ENCODE peak calls at places on chromosomes 2 and 18, in eight cellular contexts. T, M, Z, L, B, A, E and G are unnamed samples.

GRCh38 chr2:205800804-205801203 is 118.5 kb downstream of the NRP2 start:
- DNase-seq in T (no peak), M (no peak), Z (no peak), L (no peak), B (no peak), A (peak), E (no peak), G (no peak)

GRCh38 chr2:64259301-64259700 is 115.1 kb upstream of the PELI1 start:
- DNase-seq in T (no peak), M (no peak), Z (no peak), L (no peak), B (peak), A (peak), E (no peak), G (no peak)

GRCh38 chr2:86048888-86049287 is 56.8 kb downstream of the POLR1A start:
- DNase-seq in T (no peak), M (no peak), Z (no peak), L (no peak), B (no peak), A (no peak), E (no peak), G (no peak)

GRCh38 chr2:42523341-42523740 is 29.6 kb upstream of the KCNG3 start:
- DNase-seq in T (no peak), M (no peak), Z (no peak), L (no peak), B (no peak), A (no peak), E (no peak), G (no peak)

GRCh38 chr2:101231937-101232336 is 20.7 kb upstream of the CNOT11 start:
- DNase-seq in T (no peak), M (no peak), Z (no peak), L (no peak), B (no peak), A (no peak), E (no peak), G (no peak)

GRCh38 chr2:226142452-226142851 is 657.2 kb downstream of the IRS1 start:
- DNase-seq in T (no peak), M (no peak), Z (no peak), L (no peak), B (no peak), A (no peak), E (no peak), G (no peak)

GRCh38 chr2:203543898-203544328 is 8.8 kb upstream of the RAPH1 start:
- DNase-seq in T (no peak), M (no peak), Z (no peak), L (no peak), B (no peak), A (no peak), E (no peak), G (no peak)

GRCh38 chr2:159982270-159982669 is 80.1 kb downstream of the PLA2R1 start:
- DNase-seq in T (peak), M (no peak), Z (no peak), L (no peak), B (no peak), A (peak), E (no peak), G (no peak)

GRCh38 chr2:215499330-215499729 is 63.5 kb upstream of the FN1 start:
- DNase-seq in T (no peak), M (no peak), Z (no peak), L (no peak), B (no peak), A (peak), E (no peak), G (no peak)

GRCh38 chr2:67524777-67525176 is 127.6 kb downstream of the ETAA1 start:
- DNase-seq in T (no peak), M (no peak), Z (no peak), L (no peak), B (no peak), A (no peak), E (no peak), G (no peak)

GRCh38 chr2:46435796-46436360 is 43.5 kb upstream of the TMEM247 start:
- DNase-seq in T (no peak), M (no peak), Z (no peak), L (no peak), B (no peak), A (peak), E (no peak), G (no peak)

GRCh38 chr2:160583162-160583522 is 89.5 kb upstream of the RBMS1 start:
- DNase-seq in T (no peak), M (no peak), Z (no peak), L (no peak), B (no peak), A (peak), E (no peak), G (no peak)

GRCh38 chr2:191158179-191158578 is 7.4 kb upstream of the STAT4 start:
- DNase-seq in T (no peak), M (no peak), Z (no peak), L (no peak), B (no peak), A (no peak), E (no peak), G (no peak)

GRCh38 chr2:40457846-40458245 is 6.0 kb upstream of the SLC8A1 start:
- DNase-seq in T (no peak), M (no peak), Z (no peak), L (no peak), B (no peak), A (no peak), E (no peak), G (no peak)

GRCh38 chr2:196170681-196171247 is 614 bp downstream of the STK17B start:
- DNase-seq in T (no peak), M (no peak), Z (peak), L (no peak), B (no peak), A (peak), E (peak), G (peak)

GRCh38 chr2:16069663-16069932 is 129.2 kb downstream of the MYCN start:
- DNase-seq in T (no peak), M (no peak), Z (no peak), L (no peak), B (no peak), A (no peak), E (no peak), G (no peak)

GRCh38 chr2:221527759-221528444 is 44.2 kb downstream of the EPHA4 start:
- DNase-seq in T (no peak), M (peak), Z (peak), L (no peak), B (no peak), A (peak), E (no peak), G (no peak)

GRCh38 chr2:129117427-129117826 is 798.8 kb upstream of the HS6ST1 start:
- DNase-seq in T (no peak), M (no peak), Z (no peak), L (no peak), B (no peak), A (peak), E (no peak), G (no peak)

GRCh38 chr18:78805840-78806239 is 173.8 kb upstream of the SALL3 start:
- DNase-seq in T (no peak), M (no peak), Z (no peak), L (no peak), B (no peak), A (no peak), E (no peak), G (no peak)

GRCh38 chr2:86053166-86053565 is 52.5 kb downstream of the POLR1A start:
- DNase-seq in T (no peak), M (no peak), Z (no peak), L (no peak), B (no peak), A (no peak), E (no peak), G (no peak)

GRCh38 chr2:230130668-230131364 is 62.1 kb upstream of the SLC16A14 start:
- DNase-seq in T (peak), M (no peak), Z (no peak), L (no peak), B (no peak), A (peak), E (no peak), G (no peak)

GRCh38 chr2:88146590-88146989 is 18.7 kb upstream of the FABP1 start:
- DNase-seq in T (no peak), M (no peak), Z (no peak), L (no peak), B (no peak), A (no peak), E (no peak), G (no peak)

GRCh38 chr2:100643906-100644501 is 81.2 kb downstream of the PDCL3 start:
- DNase-seq in T (no peak), M (peak), Z (no peak), L (no peak), B (no peak), A (no peak), E (no peak), G (peak)

GRCh38 chr2:231177156-231178007 is 21.0 kb upstream of the ARMC9 start:
- DNase-seq in T (no peak), M (no peak), Z (no peak), L (no peak), B (no peak), A (no peak), E (no peak), G (no peak)

GRCh38 chr2:219251656-219252055 is 1.4 kb upstream of the TUBA4B start:
- DNase-seq in T (no peak), M (no peak), Z (no peak), L (no peak), B (no peak), A (no peak), E (no peak), G (no peak)

GRCh38 chr2:20635698-20636584 is 15.0 kb downstream of the HS1BP3 start:
- DNase-seq in T (peak), M (no peak), Z (no peak), L (no peak), B (peak), A (peak), E (peak), G (peak)

GRCh38 chr2:227414846-227415245 is 27.1 kb upstream of the SCYGR1 start:
- DNase-seq in T (peak), M (no peak), Z (no peak), L (no peak), B (no peak), A (peak), E (no peak), G (no peak)